ENCODE peak calls at places on chromosome 22, in five cellular contexts. I, L, C, A and Q are unnamed samples.

GRCh38 chr22:41620646-41621098 is at the start of gene DESI1:
- DNase-seq in I (no peak), L (no peak), C (no peak), A (no peak), Q (no peak)

GRCh38 chr22:37147186-37147990 is 2.3 kb downstream of the IL2RB start:
- DNase-seq in I (no peak), L (no peak), C (no peak), A (no peak), Q (no peak)

GRCh38 chr22:39729141-39729934 is 158.8 kb downstream of the CACNA1I start:
- DNase-seq in I (no peak), L (no peak), C (no peak), A (no peak), Q (peak; percentile 33)

GRCh38 chr22:23067023-23067650 is 3.2 kb upstream of the GNAZ start:
- DNase-seq in I (peak; percentile 7), L (peak; percentile 8), C (peak; percentile 6), A (no peak), Q (peak; percentile 7)

GRCh38 chr22:38257650-38258246 is 15.1 kb downstream of the TMEM184B start:
- DNase-seq in I (no peak), L (peak; percentile 58), C (no peak), A (no peak), Q (peak; percentile 76)

GRCh38 chr22:37843746-37844089 is 416 bp downstream of the ANKRD54 start:
- DNase-seq in I (no peak), L (no peak), C (peak; percentile 56), A (no peak), Q (peak; percentile 76)

GRCh38 chr22:40834628-40835027 is 15.5 kb upstream of the SLC25A17 start:
- DNase-seq in I (no peak), L (no peak), C (no peak), A (no peak), Q (no peak)

GRCh38 chr22:41003041-41003440 is 51.9 kb downstream of the RBX1 start:
- DNase-seq in I (no peak), L (peak; percentile 35), C (no peak), A (no peak), Q (no peak)

GRCh38 chr22:45580703-45581381 is 78.2 kb downstream of the FBLN1 start:
- DNase-seq in I (no peak), L (no peak), C (no peak), A (no peak), Q (no peak)

GRCh38 chr22:22925795-22926358 is 38.3 kb downstream of the IGLL5 start:
- DNase-seq in I (no peak), L (no peak), C (no peak), A (no peak), Q (no peak)

GRCh38 chr22:44746836-44747519 is 5.4 kb upstream of the ARHGAP8 start:
- DNase-seq in I (no peak), L (peak; percentile 47), C (no peak), A (no peak), Q (no peak)

GRCh38 chr22:32808038-32808445 is 6.5 kb downstream of the TIMP3 start:
- DNase-seq in I (no peak), L (no peak), C (no peak), A (no peak), Q (no peak)
- H3K4me1 ChIP-seq in I (peaks cover 90% of the 10 kb centered on the region), L (peaks cover 73% of the 10 kb centered on the region), C (no peaks in the 10 kb centered on the region), A (peaks cover 33% of the 10 kb centered on the region), Q (no peaks in the 10 kb centered on the region)

DNA sequence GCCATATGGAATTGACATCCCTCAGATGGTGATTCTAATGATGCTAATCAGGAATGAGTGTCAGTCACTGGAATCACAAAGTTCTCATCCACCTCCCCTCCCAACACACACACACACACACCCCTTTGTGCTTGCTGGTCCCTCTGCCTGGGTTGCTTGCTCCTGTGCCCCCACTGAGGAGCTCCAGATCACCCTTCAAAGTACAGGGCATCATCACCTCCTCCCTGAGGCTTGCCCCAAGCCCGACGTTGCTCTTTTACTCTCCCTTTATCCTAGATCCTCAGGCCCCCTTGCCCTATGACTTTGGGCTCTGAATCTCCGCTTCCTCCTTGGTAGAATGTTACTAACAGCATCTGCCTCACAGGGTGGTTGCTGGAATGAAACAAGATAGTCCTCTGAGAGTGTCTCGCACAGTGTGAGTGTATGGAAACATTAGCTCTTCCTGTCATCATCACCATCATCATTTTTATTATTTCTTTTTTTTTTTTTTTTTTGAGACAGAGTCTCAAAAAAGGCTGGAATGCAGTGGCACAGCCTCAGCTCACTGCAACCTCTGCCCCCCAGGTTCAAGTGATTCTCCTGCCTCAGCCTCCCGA is 3.4 kb downstream of the TOM1 start:
- DNase-seq in I (no peak), L (no peak), C (no peak), A (no peak), Q (no peak)
- H3K4me1 ChIP-seq in I (peaks cover 30% of the 10 kb centered on the region), L (peaks cover 54% of the 10 kb centered on the region), C (no peaks in the 10 kb centered on the region), A (peaks cover 15% of the 10 kb centered on the region), Q (peaks cover 5% of the 10 kb centered on the region)

GRCh38 chr22:42891008-42891407 is 33.9 kb upstream of the ARFGAP3 start:
- DNase-seq in I (no peak), L (no peak), C (no peak), A (no peak), Q (no peak)
- H3K4me1 ChIP-seq in I (peaks cover 41% of the 10 kb centered on the region), L (peaks cover 64% of the 10 kb centered on the region), C (no peaks in the 10 kb centered on the region), A (no peaks in the 10 kb centered on the region), Q (peaks cover 66% of the 10 kb centered on the region)

GRCh38 chr22:48694296-48694883 is 1133.3 kb downstream of the BRD1 start:
- DNase-seq in I (no peak), L (no peak), C (no peak), A (no peak), Q (no peak)
- H3K4me1 ChIP-seq in I (no peaks in the 10 kb centered on the region), L (no peaks in the 10 kb centered on the region), C (no peaks in the 10 kb centered on the region), A (peaks cover 3% of the 10 kb centered on the region), Q (no peaks in the 10 kb centered on the region)

DNA sequence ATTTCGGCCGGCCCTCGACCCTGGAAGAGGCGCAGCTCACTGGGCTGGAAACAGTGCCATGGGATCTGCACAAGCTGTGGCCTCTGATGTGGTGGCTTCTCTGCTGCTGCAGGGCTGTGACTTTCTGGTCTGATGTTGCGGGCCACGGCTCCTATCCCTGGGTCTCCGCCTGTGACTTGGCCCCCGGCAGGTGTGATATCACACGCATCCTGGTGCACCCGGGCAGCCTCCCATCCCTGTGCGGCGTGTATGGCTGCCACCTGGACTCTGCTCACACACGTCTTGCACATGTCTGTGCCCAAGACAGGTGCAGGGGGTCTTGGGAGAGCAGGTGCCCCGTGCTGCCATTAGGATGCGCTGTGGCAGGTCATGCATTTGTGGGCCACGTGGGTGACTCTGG is 31.1 kb downstream of the GRAMD4 start:
- DNase-seq in I (no peak), L (no peak), C (no peak), A (no peak), Q (peak; percentile 58)
- H3K4me1 ChIP-seq in I (peaks cover 72% of the 10 kb centered on the region), L (peaks cover 64% of the 10 kb centered on the region), C (peaks cover 17% of the 10 kb centered on the region), A (peaks cover 5% of the 10 kb centered on the region), Q (no peaks in the 10 kb centered on the region)

GRCh38 chr22:26588749-26589366 is 1.1 kb downstream of the TPST2 start:
- DNase-seq in I (no peak), L (no peak), C (no peak), A (no peak), Q (no peak)

GRCh38 chr22:26589845-26590524 is at the start of gene TPST2:
- DNase-seq in I (peak; percentile 86), L (peak; percentile 83), C (peak; percentile 81), A (peak; percentile 89), Q (peak; percentile 69)

GRCh38 chr22:26587991-26588613 is 1.8 kb downstream of the TPST2 start:
- DNase-seq in I (no peak), L (no peak), C (no peak), A (no peak), Q (no peak)

GRCh38 chr22:26590525-26590858 is 560 bp upstream of the TPST2 start:
- DNase-seq in I (no peak), L (no peak), C (no peak), A (no peak), Q (no peak)

GRCh38 chr22:26589367-26589844 is 526 bp downstream of the TPST2 start:
- DNase-seq in I (peak; percentile 40), L (peak; percentile 38), C (peak; percentile 24), A (peak; percentile 54), Q (no peak)
- H3K4me1 ChIP-seq in I (peaks cover 28% of the 10 kb centered on the region), L (peaks cover 30% of the 10 kb centered on the region), C (no peaks in the 10 kb centered on the region), A (peaks cover 10% of the 10 kb centered on the region), Q (peaks cover 17% of the 10 kb centered on the region)

DNA sequence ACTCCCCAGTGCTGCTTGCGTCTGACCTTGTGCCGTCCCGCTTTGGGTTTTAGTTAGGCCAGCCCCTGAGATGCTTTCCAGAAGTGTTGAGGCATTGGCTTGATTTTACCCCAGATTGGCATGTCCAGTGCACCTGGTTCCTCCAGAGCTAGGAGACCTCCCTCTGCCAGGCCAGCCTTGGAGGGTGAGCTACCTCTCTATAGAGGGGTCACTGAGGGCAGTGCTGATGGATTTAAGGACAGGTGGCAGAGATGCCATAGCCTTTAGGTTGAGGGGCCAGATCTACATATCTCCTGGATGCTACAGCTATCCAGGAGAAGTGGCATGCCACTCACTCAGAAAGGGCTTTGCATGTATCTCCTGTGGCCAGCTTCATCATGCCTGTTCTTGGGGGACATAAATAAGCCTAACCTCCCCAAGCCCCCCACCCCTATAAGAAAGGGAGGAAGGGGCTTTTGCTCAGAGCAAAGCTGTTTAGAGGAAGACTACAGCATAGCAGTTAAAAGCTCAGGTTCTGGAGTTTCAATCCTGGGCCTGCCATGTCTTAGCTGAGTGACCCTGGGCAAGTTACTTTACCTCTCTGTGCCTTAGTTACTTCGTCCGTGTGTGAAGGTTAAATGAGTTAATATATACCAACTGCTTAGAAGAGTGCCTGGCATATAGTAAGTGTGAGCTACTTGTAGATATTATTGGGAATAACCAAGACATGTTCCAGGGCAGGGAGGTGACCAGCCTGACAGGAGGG is 6.4 kb downstream of the UBE2L3 start:
- DNase-seq in I (no peak), L (no peak), C (no peak), A (no peak), Q (no peak)
- H3K4me1 ChIP-seq in I (peaks cover 65% of the 10 kb centered on the region), L (peaks cover 96% of the 10 kb centered on the region), C (peaks cover 20% of the 10 kb centered on the region), A (peaks cover 18% of the 10 kb centered on the region), Q (peaks cover 27% of the 10 kb centered on the region)